ENCODE peak calls at places on chromosomes 1 and 21, in seven cellular contexts. C is occipital lobe; H is mesendoderm; A is activated gamma-delta T cell treated with anti-CD3 and anti-CD28 coated beads, Interleukin-2, amount 50 U/mL, for 16 hours; G is cardiac fibroblast; B is right atrium auricular region; R is stomach. P is an unnamed sample.

GRCh38 chr1:204319462-204319861 is 40.3 kb downstream of the PLEKHA6 start:
- DNase-seq in C (no peak), H (peak; percentile 71), A (no peak), G (peak; percentile 68), B (no peak), R (peak; percentile 39), P (peak; percentile 98)

GRCh38 chr1:53266038-53266437 is 27.7 kb upstream of the MAGOH start:
- DNase-seq in C (no peak), H (peak; percentile 42), A (no peak), G (peak; percentile 16), B (no peak), R (no peak), P (peak; percentile 42)

GRCh38 chr1:210292276-210292851 is 36.3 kb upstream of the HHAT start:
- DNase-seq in C (no peak), H (peak; percentile 95), A (peak; percentile 5), G (peak; percentile 8), B (peak; percentile 64), R (peak; percentile 79), P (no peak)

GRCh38 chr1:55547441-55547840 is 332.3 kb upstream of the USP24 start:
- DNase-seq in C (no peak), H (no peak), A (no peak), G (no peak), B (no peak), R (no peak), P (no peak)

GRCh38 chr1:172350781-172351180 is 69.7 kb upstream of the C1orf105 start:
- DNase-seq in C (no peak), H (no peak), A (no peak), G (no peak), B (no peak), R (no peak), P (no peak)

GRCh38 chr1:6477039-6477820 is 11.3 kb upstream of the TNFRSF25 start:
- DNase-seq in C (no peak), H (no peak), A (no peak), G (no peak), B (no peak), R (no peak), P (no peak)

GRCh38 chr1:222073307-222073995 is 331.6 kb upstream of the DUSP10 start:
- DNase-seq in C (no peak), H (peak; percentile 54), A (no peak), G (peak; percentile 60), B (no peak), R (no peak), P (peak; percentile 39)

GRCh38 chr1:61426254-61426653 is 298.7 kb downstream of the TM2D1 start:
- DNase-seq in C (no peak), H (no peak), A (no peak), G (peak; percentile 68), B (peak; percentile 84), R (no peak), P (no peak)

GRCh38 chr21:28790335-28790734 is 202.3 kb downstream of the LTN1 start:
- DNase-seq in C (no peak), H (peak; percentile 4), A (no peak), G (no peak), B (no peak), R (no peak), P (no peak)

GRCh38 chr1:237470712-237471310 is 419.9 kb downstream of the ZP4 start:
- DNase-seq in C (no peak), H (peak; percentile 28), A (no peak), G (peak; percentile 2), B (no peak), R (peak; percentile 50), P (peak; percentile 4)

GRCh38 chr1:205279986-205280385 is 41.6 kb downstream of the NUAK2 start:
- DNase-seq in C (no peak), H (no peak), A (no peak), G (no peak), B (no peak), R (no peak), P (peak; percentile 72)

GRCh38 chr1:202589190-202589680 is 121.0 kb downstream of the SYT2 start:
- DNase-seq in C (no peak), H (peak; percentile 100), A (no peak), G (peak; percentile 99), B (peak; percentile 96), R (peak; percentile 46), P (peak; percentile 99)

P was measured in epithelial cell of esophagus.